ENCODE peak calls at places on chromosomes 16 and 17, in ten cellular contexts. Z is cardiac fibroblast, R is AG10803, J is IMR-90, U is esophagus squamous epithelium, N is ascending aorta, M is SK-N-SH, D is colonic mucosa, P is HCT116, X is GM12865. L is an unnamed sample.

GRCh38 chr17:80649672-80650338 is 105.2 kb downstream of the RPTOR start:
- DNase-seq in U (no peak), D (no peak), J (peak), R (peak), N (peak), Z (peak), M (peak), X (peak), P (peak), L (no peak)

GRCh38 chr17:19022747-19023146 is 18.2 kb upstream of the FAM83G start:
- DNase-seq in P (no peak), D (no peak), X (no peak), Z (no peak), R (no peak), U (no peak), J (no peak), M (no peak), N (no peak), L (no peak)

GRCh38 chr16:66988197-66988788 is at the start of gene CES4A:
- DNase-seq in U (no peak), J (peak), D (no peak), P (no peak), Z (peak), N (no peak), X (peak), R (peak), M (no peak), L (no peak)

GRCh38 chr17:79777166-79777843 is 643 bp upstream of the CBX2 start:
- DNase-seq in D (peak), N (no peak), R (peak), M (no peak), X (peak), P (peak), U (no peak), Z (peak), J (peak), L (peak)

GRCh38 chr17:51259574-51260236 is at the start of gene MBTD1:
- DNase-seq in X (peak), D (peak), J (peak), P (peak), Z (peak), M (peak), N (peak), R (peak), U (peak), L (peak)

GRCh38 chr16:19094542-19095365 is 19.0 kb upstream of the ITPRIPL2 start:
- DNase-seq in M (no peak), N (no peak), J (no peak), D (peak), R (no peak), X (peak), U (no peak), Z (no peak), P (peak), L (peak)

GRCh38 chr17:5695480-5695879 is 111.2 kb upstream of the NLRP1 start:
- DNase-seq in N (peak), Z (no peak), J (no peak), R (no peak), M (no peak), U (no peak), D (no peak), P (no peak), X (no peak), L (no peak)

GRCh38 chr17:4854181-4854681 is 21.1 kb downstream of the MINK1 start:
- DNase-seq in P (no peak), X (peak), M (no peak), N (no peak), J (peak), U (no peak), D (no peak), R (peak), Z (no peak), L (no peak)

GRCh38 chr16:30458561-30459394 is 13.1 kb upstream of the SEPHS2 start:
- DNase-seq in R (no peak), X (peak), U (no peak), D (peak), Z (no peak), P (no peak), M (no peak), J (no peak), N (no peak), L (peak)

GRCh38 chr17:7241783-7242716 is at the start of gene GABARAP:
- DNase-seq in D (peak), J (peak), Z (peak), P (peak), M (peak), X (peak), R (peak), U (peak), N (peak), L (peak)

GRCh38 chr17:43873091-43873490 is 26.1 kb downstream of the CD300LG start:
- DNase-seq in M (no peak), R (no peak), D (peak), X (no peak), Z (no peak), U (no peak), J (no peak), N (no peak), P (no peak), L (no peak)

GRCh38 chr16:4847774-4848587 is 700 bp downstream of the UBN1 start:
- DNase-seq in N (peak), U (no peak), X (no peak), P (no peak), M (peak), Z (peak), R (peak), J (peak), D (peak), L (peak)

GRCh38 chr16:47978491-47979490 is 177.0 kb downstream of the ABCC12 start:
- DNase-seq in N (no peak), M (no peak), U (no peak), P (no peak), J (no peak), Z (no peak), R (no peak), D (no peak), X (no peak), L (no peak)

GRCh38 chr17:62188713-62189112 is 123.6 kb upstream of the MED13 start:
- DNase-seq in J (peak), N (no peak), D (peak), U (no peak), X (no peak), P (no peak), Z (no peak), M (no peak), R (no peak), L (peak)

GRCh38 chr17:74663566-74663965 is 40.0 kb upstream of the CD300E start:
- DNase-seq in Z (no peak), M (no peak), R (peak), P (no peak), U (no peak), X (no peak), N (no peak), D (no peak), J (no peak), L (no peak)
- H3K4me3 ChIP-seq in Z (no peak), M (no peak), R (no peak), P (no peak), U (no peak), X (no peak), N (no peak), D (no peak), J (no peak), L (no peak)

GRCh38 chr16:15642557-15643452 is at the start of gene MARF1:
- DNase-seq in N (peak), Z (peak), R (peak), X (peak), M (peak), D (peak), U (peak), P (peak), J (peak), L (peak)
- TF ChIP-seq CTCF in N (no peak), Z (peak), R (peak), X (peak), M (peak), D (peak), U (peak), P (peak), J (peak), L (no peak)

GRCh38 chr17:70365098-70365583 is 195.8 kb downstream of the KCNJ2 start:
- DNase-seq in U (no peak), P (no peak), Z (peak), N (no peak), X (peak), D (no peak), M (no peak), J (peak), R (peak), L (no peak)
- H3K4me3 ChIP-seq in U (no peak), P (no peak), Z (no peak), N (no peak), X (no peak), D (no peak), M (no peak), J (no peak), R (no peak), L (no peak)

GRCh38 chr16:3625331-3625730 is 13.9 kb upstream of the SLX4 start:
- DNase-seq in J (no peak), P (no peak), X (no peak), M (no peak), N (peak), R (no peak), Z (no peak), D (no peak), U (no peak), L (no peak)
- TF ChIP-seq CTCF in J (no peak), P (no peak), X (no peak), M (no peak), N (no peak), R (no peak), Z (no peak), D (no peak), U (no peak), L (no peak)

DNA sequence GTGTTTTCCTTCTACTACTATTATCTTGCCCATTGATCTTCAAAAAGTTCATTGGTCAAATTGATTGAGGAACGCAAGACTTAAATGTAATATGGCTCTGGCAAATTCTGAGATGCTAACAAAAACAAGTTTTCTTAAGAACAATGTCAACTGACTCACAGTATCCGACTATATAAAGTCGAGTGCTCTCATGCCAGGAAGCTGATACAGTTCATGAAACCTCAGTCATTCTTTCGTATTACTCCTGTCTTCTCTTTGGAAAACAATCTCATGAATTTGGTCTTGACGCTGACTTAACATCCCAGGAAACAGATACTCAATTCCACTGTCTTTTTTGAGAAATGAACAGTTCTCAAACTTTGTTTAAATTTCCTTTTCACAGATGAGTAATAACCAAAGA is 704.9 kb downstream of the MAF start:
- DNase-seq in J (no peak), Z (no peak), P (no peak), N (no peak), U (no peak), D (no peak), M (no peak), X (no peak), R (no peak), L (no peak)
- H3K4me3 ChIP-seq in J (no peak), Z (no peak), P (no peak), N (no peak), U (no peak), D (no peak), M (no peak), X (no peak), R (no peak), L (no peak)

GRCh38 chr16:86834451-86835035 is 256.2 kb downstream of the FOXL1 start:
- DNase-seq in N (no peak), P (no peak), X (no peak), Z (peak), R (peak), U (no peak), J (peak), D (no peak), M (no peak), L (no peak)
- TF ChIP-seq CTCF in N (no peak), P (peak), X (no peak), Z (peak), R (peak), U (no peak), J (peak), D (no peak), M (peak), L (no peak)